ENCODE peak calls at places on chromosome 15, in eight cellular contexts. F, T, D, O, Z, M, S and I are unnamed samples.

GRCh38 chr15:90358124-90359033 is 6.3 kb downstream of the ZNF774 start:
- DNase-seq in F (no peak), T (no peak), D (no peak), O (no peak), Z (no peak), M (no peak), S (no peak), I (no peak)

GRCh38 chr15:84740691-84741090 is 7.7 kb upstream of the ZNF592 start:
- DNase-seq in F (no peak), T (no peak), D (no peak), O (no peak), Z (no peak), M (no peak), S (no peak), I (no peak)

GRCh38 chr15:101091080-101092017 is 160.5 kb downstream of the CHSY1 start:
- DNase-seq in F (peak), T (no peak), D (no peak), O (peak), Z (peak), M (peak), S (no peak), I (no peak)

GRCh38 chr15:64846246-64846645 is 4.5 kb downstream of the PLEKHO2 start:
- DNase-seq in F (no peak), T (no peak), D (no peak), O (no peak), Z (no peak), M (no peak), S (peak), I (no peak)

GRCh38 chr15:92149029-92149428 is 244.7 kb upstream of the ST8SIA2 start:
- DNase-seq in F (no peak), T (no peak), D (no peak), O (no peak), Z (peak), M (no peak), S (no peak), I (no peak)

GRCh38 chr15:95280711-95281110 is 1049.3 kb downstream of the MCTP2 start:
- DNase-seq in F (no peak), T (no peak), D (no peak), O (no peak), Z (no peak), M (no peak), S (no peak), I (no peak)

GRCh38 chr15:85689729-85690128 is 105.0 kb downstream of the KLHL25 start:
- DNase-seq in F (peak), T (no peak), D (no peak), O (peak), Z (no peak), M (peak), S (no peak), I (peak)

GRCh38 chr15:37995461-37996347 is 61.3 kb downstream of the TMCO5A start:
- DNase-seq in F (peak), T (peak), D (no peak), O (peak), Z (no peak), M (no peak), S (no peak), I (no peak)

GRCh38 chr15:32763295-32763694 is 45.5 kb downstream of the GREM1 start:
- DNase-seq in F (no peak), T (no peak), D (no peak), O (no peak), Z (no peak), M (no peak), S (no peak), I (no peak)

GRCh38 chr15:50181206-50181982 is 602 bp upstream of the SLC27A2 start:
- DNase-seq in F (no peak), T (no peak), D (peak), O (no peak), Z (peak), M (no peak), S (no peak), I (no peak)

GRCh38 chr15:52635908-52636307 is 43.3 kb downstream of the ATOSA start:
- DNase-seq in F (no peak), T (no peak), D (no peak), O (no peak), Z (no peak), M (no peak), S (no peak), I (no peak)

GRCh38 chr15:80419546-80419945 is 15.4 kb downstream of the ARNT2 start:
- DNase-seq in F (no peak), T (no peak), D (no peak), O (no peak), Z (no peak), M (no peak), S (no peak), I (no peak)

GRCh38 chr15:90845201-90845949 is 23.0 kb upstream of the FURIN start:
- DNase-seq in F (peak), T (no peak), D (no peak), O (no peak), Z (peak), M (no peak), S (no peak), I (no peak)

GRCh38 chr15:58597943-58598828 is 151.3 kb downstream of the ADAM10 start:
- DNase-seq in F (no peak), T (no peak), D (no peak), O (no peak), Z (no peak), M (no peak), S (no peak), I (no peak)

GRCh38 chr15:66862111-66862815 is 160.2 kb downstream of the SMAD6 start:
- DNase-seq in F (no peak), T (no peak), D (no peak), O (no peak), Z (no peak), M (no peak), S (no peak), I (no peak)

GRCh38 chr15:56410712-56411111 is 45.5 kb downstream of the TEX9 start:
- DNase-seq in F (no peak), T (no peak), D (no peak), O (no peak), Z (no peak), M (no peak), S (no peak), I (no peak)

GRCh38 chr15:76340198-76340801 is 3.7 kb downstream of the ISL2 start:
- DNase-seq in F (no peak), T (no peak), D (peak), O (peak), Z (peak), M (peak), S (peak), I (no peak)

GRCh38 chr15:79881254-79881653 is 15.6 kb downstream of the MTHFS start:
- DNase-seq in F (no peak), T (no peak), D (no peak), O (no peak), Z (no peak), M (no peak), S (no peak), I (no peak)

GRCh38 chr15:39404767-39405173 is 176.1 kb upstream of the THBS1 start:
- DNase-seq in F (peak), T (no peak), D (no peak), O (no peak), Z (peak), M (no peak), S (no peak), I (no peak)

GRCh38 chr15:97654677-97655076 is 305.8 kb upstream of the ARRDC4 start:
- DNase-seq in F (no peak), T (no peak), D (no peak), O (no peak), Z (no peak), M (no peak), S (no peak), I (no peak)

GRCh38 chr15:78317145-78317836 is 17.9 kb upstream of the SKIC8 start:
- DNase-seq in F (no peak), T (no peak), D (no peak), O (no peak), Z (peak), M (no peak), S (peak), I (no peak)

GRCh38 chr15:100596792-100597191 is 5.2 kb downstream of the LINS1 start:
- DNase-seq in F (no peak), T (peak), D (no peak), O (no peak), Z (no peak), M (no peak), S (peak), I (peak)

GRCh38 chr15:96038650-96039049 is 291.9 kb upstream of the NR2F2 start:
- DNase-seq in F (no peak), T (no peak), D (no peak), O (no peak), Z (no peak), M (no peak), S (no peak), I (no peak)

GRCh38 chr15:79948095-79948695 is 22.8 kb downstream of the BCL2A1 start:
- DNase-seq in F (no peak), T (no peak), D (no peak), O (no peak), Z (no peak), M (no peak), S (no peak), I (no peak)

GRCh38 chr15:39394534-39394933 is 186.3 kb upstream of the THBS1 start:
- DNase-seq in F (no peak), T (no peak), D (no peak), O (no peak), Z (no peak), M (no peak), S (no peak), I (no peak)

GRCh38 chr15:25345943-25346342 is 92.9 kb downstream of the UBE3A start:
- DNase-seq in F (no peak), T (no peak), D (peak), O (no peak), Z (no peak), M (no peak), S (no peak), I (peak)

GRCh38 chr15:40847225-40847961 is 3.5 kb downstream of the SPINT1 start:
- DNase-seq in F (no peak), T (no peak), D (no peak), O (no peak), Z (peak), M (no peak), S (peak), I (peak)

GRCh38 chr15:87293016-87293415 is 963.5 kb downstream of the NTRK3 start:
- DNase-seq in F (no peak), T (no peak), D (no peak), O (no peak), Z (peak), M (no peak), S (no peak), I (no peak)

GRCh38 chr15:73813071-73813470 is 59.9 kb upstream of the INSYN1 start:
- DNase-seq in F (no peak), T (no peak), D (no peak), O (no peak), Z (no peak), M (no peak), S (no peak), I (no peak)

GRCh38 chr15:41981373-41982132 is 9.2 kb upstream of the EHD4 start:
- DNase-seq in F (no peak), T (no peak), D (no peak), O (no peak), Z (peak), M (peak), S (no peak), I (peak)

GRCh38 chr15:34709866-34710265 is 44.9 kb downstream of the GJD2 start:
- DNase-seq in F (no peak), T (no peak), D (no peak), O (no peak), Z (no peak), M (no peak), S (no peak), I (no peak)

GRCh38 chr15:71455107-71455506 is 339.8 kb downstream of the THSD4 start:
- DNase-seq in F (no peak), T (no peak), D (no peak), O (no peak), Z (no peak), M (no peak), S (no peak), I (no peak)

GRCh38 chr15:100308222-100309007 is 33.4 kb downstream of the ADAMTS17 start:
- DNase-seq in F (no peak), T (no peak), D (no peak), O (no peak), Z (no peak), M (peak), S (no peak), I (no peak)

GRCh38 chr15:37921527-37922385 is 12.7 kb upstream of the TMCO5A start:
- DNase-seq in F (no peak), T (no peak), D (no peak), O (no peak), Z (no peak), M (no peak), S (no peak), I (peak)

GRCh38 chr15:25734680-25735355 is 128.3 kb downstream of the ATP10A start:
- DNase-seq in F (no peak), T (no peak), D (no peak), O (no peak), Z (peak), M (no peak), S (no peak), I (no peak)

GRCh38 chr15:89802231-89802928 is 12.3 kb downstream of the ANPEP start:
- DNase-seq in F (no peak), T (no peak), D (no peak), O (no peak), Z (peak), M (no peak), S (peak), I (no peak)

DNA sequence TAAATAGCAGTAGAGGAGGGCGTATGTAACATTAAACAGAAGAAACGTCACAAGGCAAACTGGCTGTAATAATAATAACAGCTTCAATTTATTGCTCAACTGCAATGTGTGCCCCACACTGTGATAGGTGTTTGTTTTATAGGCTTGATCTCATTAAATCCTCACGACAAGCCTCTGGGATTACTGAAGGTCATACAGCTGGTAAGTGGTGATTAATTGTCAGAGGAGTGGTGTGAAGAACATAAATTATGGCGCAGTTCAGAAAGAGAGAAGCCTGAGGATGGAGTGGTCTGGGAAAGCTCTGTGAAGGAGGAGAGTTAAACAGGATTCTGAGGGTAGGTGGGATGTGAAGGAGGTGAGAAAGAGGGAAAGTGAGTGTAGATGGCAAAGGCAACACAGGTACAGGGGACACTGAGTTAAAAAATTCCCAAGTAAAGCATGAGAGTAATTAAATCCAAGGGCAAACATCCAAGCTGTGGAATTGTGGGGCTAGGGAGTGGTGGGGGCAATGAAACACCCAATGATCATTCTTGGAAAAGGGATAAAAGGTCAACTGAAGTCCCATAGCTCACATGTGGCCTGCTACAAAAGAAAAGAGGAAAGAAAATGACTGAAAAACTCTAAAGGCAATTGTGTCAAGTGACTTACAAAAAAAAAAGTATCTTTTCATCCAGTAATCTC is 16.5 kb upstream of the GLCE start:
- DNase-seq in F (no peak), T (no peak), D (no peak), O (no peak), Z (no peak), M (no peak), S (no peak), I (no peak)
- TF ChIP-seq CTCF in F (no peak), T (no peak), D (no peak), O (no peak), Z (no peak), M (no peak), S (no peak), I (no peak)

DNA sequence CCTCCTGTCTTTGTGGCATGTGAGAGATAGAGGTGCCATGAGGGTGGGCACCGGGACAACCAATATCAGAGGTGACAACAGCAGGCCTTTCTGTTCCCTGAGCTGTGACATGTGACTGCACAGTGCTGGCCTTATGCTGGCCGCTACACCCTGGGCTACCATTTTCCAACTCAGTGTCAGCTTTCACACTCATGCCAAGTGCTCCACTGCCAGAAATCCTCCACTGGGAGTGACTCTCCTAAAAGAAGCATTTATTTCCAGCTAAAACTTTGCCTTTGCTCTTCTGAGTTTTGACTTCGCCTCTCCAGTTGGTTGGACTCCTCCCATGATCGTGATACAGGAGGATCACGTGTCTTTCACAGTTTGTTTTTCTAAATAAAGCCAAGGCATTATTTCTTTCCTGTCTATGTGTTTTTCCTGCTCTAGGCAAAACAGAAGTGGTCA is 31.4 kb downstream of the CA12 start:
- DNase-seq in F (no peak), T (no peak), D (no peak), O (no peak), Z (peak), M (peak), S (no peak), I (no peak)
- TF ChIP-seq CTCF in F (no peak), T (no peak), D (no peak), O (no peak), Z (no peak), M (no peak), S (no peak), I (no peak)

GRCh38 chr15:43312378-43312777 is 18.0 kb downstream of the LCMT2 start:
- DNase-seq in F (no peak), T (no peak), D (no peak), O (no peak), Z (no peak), M (no peak), S (no peak), I (no peak)
- TF ChIP-seq CTCF in F (no peak), T (no peak), D (no peak), O (no peak), Z (no peak), M (no peak), S (no peak), I (no peak)

GRCh38 chr15:69954726-69955125 is 143.0 kb downstream of the TLE3 start:
- DNase-seq in F (no peak), T (no peak), D (no peak), O (no peak), Z (no peak), M (no peak), S (no peak), I (no peak)

GRCh38 chr15:69953816-69954215 is 143.9 kb downstream of the TLE3 start:
- DNase-seq in F (no peak), T (no peak), D (no peak), O (no peak), Z (no peak), M (no peak), S (no peak), I (no peak)

GRCh38 chr15:69952210-69952555 is 145.5 kb downstream of the TLE3 start:
- DNase-seq in F (no peak), T (no peak), D (no peak), O (no peak), Z (no peak), M (no peak), S (no peak), I (no peak)

GRCh38 chr15:69955240-69955894 is 142.3 kb downstream of the TLE3 start:
- DNase-seq in F (no peak), T (no peak), D (no peak), O (no peak), Z (no peak), M (no peak), S (no peak), I (no peak)

DNA sequence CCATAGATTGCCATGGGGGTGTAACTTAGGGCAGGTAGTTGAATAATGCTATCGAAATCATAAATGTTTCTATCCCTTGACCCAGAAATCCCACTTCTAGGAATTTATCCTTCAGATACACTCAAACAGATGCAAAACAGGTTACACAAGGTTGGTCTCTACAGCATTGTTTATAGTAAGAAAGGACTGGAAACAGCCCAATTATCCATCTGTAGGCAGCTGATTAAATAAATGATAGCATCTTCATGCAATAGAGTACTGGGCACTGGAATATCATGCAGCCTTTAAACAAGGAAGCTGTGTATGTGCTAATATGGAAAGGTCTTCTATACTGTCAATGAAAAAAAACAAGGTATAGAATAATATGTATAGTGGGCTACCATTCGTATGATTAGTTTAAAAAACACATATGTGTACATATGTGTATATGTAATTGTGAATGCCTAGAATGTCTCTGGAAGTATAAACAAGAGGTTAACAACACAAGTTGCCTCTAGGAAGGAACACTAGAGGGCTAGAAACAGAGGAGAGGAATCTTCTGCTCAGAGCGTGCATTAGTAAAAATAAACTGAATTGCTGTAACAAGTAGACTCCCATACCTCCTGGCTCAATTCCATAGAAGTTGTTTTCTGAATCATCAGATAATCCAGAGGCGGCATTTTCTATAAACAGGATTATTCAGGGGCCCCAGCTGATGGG is 146.1 kb downstream of the TLE3 start:
- DNase-seq in F (no peak), T (no peak), D (no peak), O (no peak), Z (no peak), M (no peak), S (no peak), I (no peak)
- TF ChIP-seq CTCF in F (no peak), T (no peak), D (no peak), O (no peak), Z (no peak), M (no peak), S (no peak), I (no peak)